ENCODE peak calls at places on chromosome 4, in eight cellular contexts. One of them, this sample, is unnamed.

GRCh38 chr4:28469886-28470285 is 1609.2 kb downstream of the STIM2 start:
- DNase-seq in NCI-H1105: no peak
- DNase-seq in NCI-H2081: no peak
- DNase-seq in neuronal stem cell: no peak
- DNase-seq in smooth muscle cell of the brain vasculature: no peak
- DNase-seq in GM23248: peak; percentile 34
- DNase-seq in cardiac muscle cell: no peak
- DNase-seq in A549: no peak
- DNase-seq in this sample: peak; percentile 78

GRCh38 chr4:73676136-73676535 is 55.9 kb upstream of the RASSF6 start:
- DNase-seq in smooth muscle cell of the brain vasculature: no peak
- DNase-seq in NCI-H2081: no peak
- DNase-seq in neuronal stem cell: no peak
- DNase-seq in cardiac muscle cell: no peak
- DNase-seq in A549: no peak
- DNase-seq in NCI-H1105: no peak
- DNase-seq in GM23248: no peak
- DNase-seq in this sample: no peak

GRCh38 chr4:107376293-107376692 is 340.2 kb upstream of the DKK2 start:
- DNase-seq in GM23248: no peak
- DNase-seq in NCI-H2081: no peak
- DNase-seq in A549: no peak
- DNase-seq in NCI-H1105: no peak
- DNase-seq in cardiac muscle cell: no peak
- DNase-seq in smooth muscle cell of the brain vasculature: no peak
- DNase-seq in neuronal stem cell: no peak
- DNase-seq in this sample: no peak

GRCh38 chr4:26365537-26366150 is 44.8 kb downstream of the RBPJ start:
- DNase-seq in NCI-H1105: no peak
- DNase-seq in NCI-H2081: no peak
- DNase-seq in smooth muscle cell of the brain vasculature: no peak
- DNase-seq in A549: no peak
- DNase-seq in neuronal stem cell: no peak
- DNase-seq in cardiac muscle cell: no peak
- DNase-seq in GM23248: no peak
- DNase-seq in this sample: no peak

GRCh38 chr4:126733301-126733700 is 899.5 kb upstream of the INTU start:
- DNase-seq in neuronal stem cell: no peak
- DNase-seq in cardiac muscle cell: no peak
- DNase-seq in NCI-H2081: no peak
- DNase-seq in GM23248: peak; percentile 3
- DNase-seq in NCI-H1105: peak; percentile 11
- DNase-seq in smooth muscle cell of the brain vasculature: no peak
- DNase-seq in A549: no peak
- DNase-seq in this sample: no peak

GRCh38 chr4:13047591-13047990 is 436.5 kb downstream of the RAB28 start:
- DNase-seq in smooth muscle cell of the brain vasculature: no peak
- DNase-seq in A549: no peak
- DNase-seq in NCI-H1105: no peak
- DNase-seq in neuronal stem cell: no peak
- DNase-seq in NCI-H2081: no peak
- DNase-seq in GM23248: no peak
- DNase-seq in cardiac muscle cell: no peak
- DNase-seq in this sample: no peak

GRCh38 chr4:110062166-110062565 is 136.2 kb downstream of the ELOVL6 start:
- DNase-seq in NCI-H2081: no peak
- DNase-seq in NCI-H1105: no peak
- DNase-seq in cardiac muscle cell: no peak
- DNase-seq in A549: no peak
- DNase-seq in GM23248: no peak
- DNase-seq in neuronal stem cell: no peak
- DNase-seq in smooth muscle cell of the brain vasculature: no peak
- DNase-seq in this sample: no peak

GRCh38 chr4:139839664-139840063 is 174.0 kb downstream of the MGST2 start:
- DNase-seq in NCI-H1105: no peak
- DNase-seq in GM23248: no peak
- DNase-seq in smooth muscle cell of the brain vasculature: no peak
- DNase-seq in neuronal stem cell: no peak
- DNase-seq in A549: no peak
- DNase-seq in cardiac muscle cell: no peak
- DNase-seq in NCI-H2081: no peak
- DNase-seq in this sample: no peak

GRCh38 chr4:85760521-85760920 is 285.6 kb downstream of the ARHGAP24 start:
- DNase-seq in A549: no peak
- DNase-seq in GM23248: no peak
- DNase-seq in cardiac muscle cell: no peak
- DNase-seq in neuronal stem cell: no peak
- DNase-seq in NCI-H2081: no peak
- DNase-seq in smooth muscle cell of the brain vasculature: no peak
- DNase-seq in NCI-H1105: no peak
- DNase-seq in this sample: peak; percentile 68

GRCh38 chr4:63814171-63814964 is 594.9 kb downstream of the TECRL start:
- DNase-seq in GM23248: no peak
- DNase-seq in NCI-H1105: no peak
- DNase-seq in A549: no peak
- DNase-seq in NCI-H2081: no peak
- DNase-seq in cardiac muscle cell: no peak
- DNase-seq in smooth muscle cell of the brain vasculature: no peak
- DNase-seq in neuronal stem cell: no peak
- DNase-seq in this sample: no peak

GRCh38 chr4:7531640-7531994 is 96.9 kb upstream of the PSAPL1 start:
- DNase-seq in cardiac muscle cell: no peak
- DNase-seq in A549: no peak
- DNase-seq in GM23248: no peak
- DNase-seq in NCI-H2081: no peak
- DNase-seq in smooth muscle cell of the brain vasculature: no peak
- DNase-seq in neuronal stem cell: no peak
- DNase-seq in NCI-H1105: no peak
- DNase-seq in this sample: no peak

GRCh38 chr4:80070880-80071620 is 2.0 kb downstream of the ANTXR2 start:
- DNase-seq in NCI-H2081: no peak
- DNase-seq in cardiac muscle cell: no peak
- DNase-seq in GM23248: peak; percentile 52
- DNase-seq in smooth muscle cell of the brain vasculature: no peak
- DNase-seq in neuronal stem cell: no peak
- DNase-seq in A549: no peak
- DNase-seq in NCI-H1105: no peak
- DNase-seq in this sample: no peak

GRCh38 chr4:38160487-38161207 is 200.4 kb downstream of the PTTG2 start:
- DNase-seq in cardiac muscle cell: no peak
- DNase-seq in smooth muscle cell of the brain vasculature: no peak
- DNase-seq in GM23248: peak; percentile 98
- DNase-seq in neuronal stem cell: peak; percentile 15
- DNase-seq in NCI-H1105: no peak
- DNase-seq in NCI-H2081: peak; percentile 31
- DNase-seq in A549: peak; percentile 60
- DNase-seq in this sample: peak; percentile 99

GRCh38 chr4:1462009-1462767 is 55.9 kb upstream of the NKX1-1 start:
- DNase-seq in cardiac muscle cell: no peak
- DNase-seq in A549: no peak
- DNase-seq in GM23248: no peak
- DNase-seq in NCI-H1105: no peak
- DNase-seq in neuronal stem cell: no peak
- DNase-seq in smooth muscle cell of the brain vasculature: no peak
- DNase-seq in NCI-H2081: no peak
- DNase-seq in this sample: no peak

GRCh38 chr4:15147709-15148651 is 145.7 kb downstream of the CPEB2 start:
- DNase-seq in A549: no peak
- DNase-seq in NCI-H1105: peak; percentile 73
- DNase-seq in NCI-H2081: no peak
- DNase-seq in neuronal stem cell: no peak
- DNase-seq in smooth muscle cell of the brain vasculature: no peak
- DNase-seq in GM23248: peak; percentile 34
- DNase-seq in cardiac muscle cell: peak; percentile 69
- DNase-seq in this sample: no peak

GRCh38 chr4:78517050-78517652 is 34.4 kb upstream of the ANXA3 start:
- DNase-seq in NCI-H2081: peak; percentile 7
- DNase-seq in NCI-H1105: no peak
- DNase-seq in A549: peak; percentile 7
- DNase-seq in cardiac muscle cell: peak; percentile 32
- DNase-seq in smooth muscle cell of the brain vasculature: no peak
- DNase-seq in neuronal stem cell: peak; percentile 5
- DNase-seq in GM23248: peak; percentile 70
- DNase-seq in this sample: peak; percentile 63

GRCh38 chr4:152700151-152700550 is 20.4 kb upstream of the TMEM154 start:
- DNase-seq in neuronal stem cell: no peak
- DNase-seq in cardiac muscle cell: no peak
- DNase-seq in NCI-H2081: no peak
- DNase-seq in GM23248: no peak
- DNase-seq in NCI-H1105: no peak
- DNase-seq in A549: no peak
- DNase-seq in smooth muscle cell of the brain vasculature: no peak
- DNase-seq in this sample: no peak

GRCh38 chr4:109406337-109406931 is 27.2 kb upstream of the SEC24B start:
- DNase-seq in cardiac muscle cell: peak; percentile 63
- DNase-seq in NCI-H2081: peak; percentile 11
- DNase-seq in GM23248: peak; percentile 66
- DNase-seq in A549: peak; percentile 21
- DNase-seq in NCI-H1105: peak; percentile 7
- DNase-seq in neuronal stem cell: peak; percentile 42
- DNase-seq in smooth muscle cell of the brain vasculature: peak; percentile 33
- DNase-seq in this sample: peak; percentile 75

GRCh38 chr4:80073362-80074008 is 456 bp upstream of the ANTXR2 start:
- DNase-seq in NCI-H1105: no peak
- DNase-seq in smooth muscle cell of the brain vasculature: no peak
- DNase-seq in GM23248: no peak
- DNase-seq in neuronal stem cell: no peak
- DNase-seq in cardiac muscle cell: no peak
- DNase-seq in A549: no peak
- DNase-seq in NCI-H2081: no peak
- DNase-seq in this sample: no peak

GRCh38 chr4:2024683-2025082 is 15.9 kb upstream of the NELFA start:
- DNase-seq in A549: no peak
- DNase-seq in GM23248: no peak
- DNase-seq in cardiac muscle cell: no peak
- DNase-seq in smooth muscle cell of the brain vasculature: no peak
- DNase-seq in NCI-H1105: no peak
- DNase-seq in NCI-H2081: no peak
- DNase-seq in neuronal stem cell: no peak
- DNase-seq in this sample: no peak

GRCh38 chr4:8325284-8325973 is 55.9 kb downstream of the HTRA3 start:
- DNase-seq in NCI-H2081: no peak
- DNase-seq in neuronal stem cell: no peak
- DNase-seq in NCI-H1105: no peak
- DNase-seq in smooth muscle cell of the brain vasculature: no peak
- DNase-seq in cardiac muscle cell: no peak
- DNase-seq in GM23248: peak; percentile 40
- DNase-seq in A549: no peak
- DNase-seq in this sample: no peak

GRCh38 chr4:105422207-105422920 is 51.5 kb downstream of the PPA2 start:
- DNase-seq in NCI-H2081: no peak
- DNase-seq in cardiac muscle cell: no peak
- DNase-seq in NCI-H1105: no peak
- DNase-seq in A549: no peak
- DNase-seq in GM23248: no peak
- DNase-seq in neuronal stem cell: no peak
- DNase-seq in smooth muscle cell of the brain vasculature: no peak
- DNase-seq in this sample: no peak

GRCh38 chr4:88098993-88099752 is 59.3 kb downstream of the ABCG2 start:
- DNase-seq in smooth muscle cell of the brain vasculature: no peak
- DNase-seq in neuronal stem cell: no peak
- DNase-seq in NCI-H1105: no peak
- DNase-seq in NCI-H2081: no peak
- DNase-seq in GM23248: no peak
- DNase-seq in cardiac muscle cell: no peak
- DNase-seq in A549: no peak
- DNase-seq in this sample: no peak

GRCh38 chr4:109323348-109323747 is 20.9 kb upstream of the COL25A1 start:
- DNase-seq in A549: no peak
- DNase-seq in NCI-H1105: no peak
- DNase-seq in cardiac muscle cell: no peak
- DNase-seq in GM23248: no peak
- DNase-seq in neuronal stem cell: no peak
- DNase-seq in NCI-H2081: no peak
- DNase-seq in smooth muscle cell of the brain vasculature: no peak
- DNase-seq in this sample: no peak

This sample was measured in cardiac fibroblast.